ENCODE peak calls at places on chromosomes 16 and 17, in eight cellular contexts. B is neural progenitor cell, P is H7, U is breast epithelium, W is H1, N is HCT116, L is GM23248, G is AG04449. Z is an unnamed sample.

GRCh38 chr16:10871157-10871991 is 5.6 kb upstream of the CIITA start:
- DNase-seq in G (peak; percentile 62), N (peak; percentile 41), W (no peak), B (no peak), P (no peak), L (peak; percentile 94), U (peak; percentile 69), Z (no peak)

GRCh38 chr17:69581061-69581955 is 166.8 kb downstream of the MAP2K6 start:
- DNase-seq in B (no peak), G (no peak), W (no peak), P (no peak), N (no peak), U (no peak), L (no peak), Z (no peak)

GRCh38 chr16:13995194-13995593 is 75.2 kb downstream of the ERCC4 start:
- DNase-seq in B (no peak), L (no peak), P (no peak), U (no peak), W (no peak), N (no peak), G (no peak), Z (no peak)

GRCh38 chr17:81039854-81040758 is 5.2 kb downstream of the BAIAP2 start:
- DNase-seq in L (peak; percentile 84), G (no peak), N (no peak), W (no peak), U (no peak), P (no peak), B (no peak), Z (peak; percentile 57)

GRCh38 chr17:70820276-70820675 is 650.9 kb downstream of the KCNJ2 start:
- DNase-seq in P (no peak), W (no peak), B (no peak), U (no peak), L (peak; percentile 51), G (no peak), N (no peak), Z (no peak)

GRCh38 chr17:8150194-8151119 is 1.7 kb downstream of the PER1 start:
- DNase-seq in W (no peak), N (no peak), B (no peak), G (no peak), U (no peak), L (no peak), P (peak; percentile 28), Z (no peak)

GRCh38 chr16:46972429-46972970 is 974 bp downstream of the DNAJA2 start:
- DNase-seq in N (no peak), P (peak; percentile 85), W (no peak), U (no peak), L (peak; percentile 59), B (no peak), G (no peak), Z (no peak)

GRCh38 chr17:76085066-76085730 is 6.2 kb downstream of the ZACN start:
- DNase-seq in B (no peak), G (no peak), W (no peak), P (peak; percentile 44), N (no peak), L (no peak), U (no peak), Z (no peak)

GRCh38 chr16:5551909-5552308 is 454.3 kb upstream of the EEF2KMT start:
- DNase-seq in L (no peak), P (no peak), N (no peak), W (no peak), U (no peak), B (no peak), G (no peak), Z (no peak)

GRCh38 chr17:75338335-75338734 is 49.1 kb upstream of the SLC25A19 start:
- DNase-seq in P (no peak), U (no peak), B (no peak), L (peak; percentile 57), W (no peak), N (no peak), G (no peak), Z (no peak)

GRCh38 chr17:11369570-11369969 is 128.6 kb downstream of the SHISA6 start:
- DNase-seq in B (no peak), N (no peak), U (no peak), L (no peak), G (no peak), W (no peak), P (no peak), Z (no peak)

GRCh38 chr17:80283116-80283852 is 22.6 kb downstream of the RNF213 start:
- DNase-seq in L (no peak), P (peak; percentile 75), U (no peak), N (no peak), W (no peak), G (no peak), B (no peak), Z (peak; percentile 65)

GRCh38 chr16:51577621-51578303 is 426.7 kb upstream of the SALL1 start:
- DNase-seq in W (no peak), B (peak; percentile 13), L (peak; percentile 81), U (no peak), P (no peak), G (no peak), N (no peak), Z (no peak)

GRCh38 chr17:66422181-66422580 is 119.8 kb downstream of the PRKCA start:
- DNase-seq in G (no peak), N (no peak), W (no peak), U (no peak), P (no peak), L (peak; percentile 69), B (no peak), Z (no peak)

GRCh38 chr17:59505610-59506276 is 59.7 kb upstream of the DHX40 start:
- DNase-seq in B (no peak), N (no peak), L (peak; percentile 47), P (no peak), U (no peak), W (no peak), G (no peak), Z (no peak)

GRCh38 chr17:41629826-41630670 is 5.7 kb upstream of the KRT17 start:
- DNase-seq in U (no peak), G (no peak), P (no peak), W (no peak), B (no peak), N (no peak), L (no peak), Z (no peak)

GRCh38 chr17:72336804-72337070 is 215.9 kb downstream of the SOX9 start:
- DNase-seq in L (no peak), G (no peak), U (no peak), P (no peak), N (no peak), B (no peak), W (no peak), Z (no peak)

GRCh38 chr17:29753845-29754439 is 131.2 kb upstream of the CORO6 start:
- DNase-seq in L (no peak), U (no peak), P (no peak), W (no peak), B (no peak), G (no peak), N (no peak), Z (no peak)

GRCh38 chr17:3038941-3039340 is 24.5 kb downstream of the OR1D5 start:
- DNase-seq in U (no peak), N (no peak), P (no peak), L (no peak), B (no peak), G (no peak), W (no peak), Z (no peak)

GRCh38 chr17:28950017-28950751 is 1.1 kb downstream of the PHF12 start:
- DNase-seq in W (peak; percentile 73), G (no peak), L (peak; percentile 61), P (peak; percentile 78), U (peak; percentile 66), N (no peak), B (peak; percentile 76), Z (peak; percentile 44)

GRCh38 chr16:66507731-66508239 is 42.1 kb downstream of the TK2 start:
- DNase-seq in L (no peak), N (no peak), P (no peak), U (no peak), B (no peak), G (no peak), W (no peak), Z (no peak)

DNA sequence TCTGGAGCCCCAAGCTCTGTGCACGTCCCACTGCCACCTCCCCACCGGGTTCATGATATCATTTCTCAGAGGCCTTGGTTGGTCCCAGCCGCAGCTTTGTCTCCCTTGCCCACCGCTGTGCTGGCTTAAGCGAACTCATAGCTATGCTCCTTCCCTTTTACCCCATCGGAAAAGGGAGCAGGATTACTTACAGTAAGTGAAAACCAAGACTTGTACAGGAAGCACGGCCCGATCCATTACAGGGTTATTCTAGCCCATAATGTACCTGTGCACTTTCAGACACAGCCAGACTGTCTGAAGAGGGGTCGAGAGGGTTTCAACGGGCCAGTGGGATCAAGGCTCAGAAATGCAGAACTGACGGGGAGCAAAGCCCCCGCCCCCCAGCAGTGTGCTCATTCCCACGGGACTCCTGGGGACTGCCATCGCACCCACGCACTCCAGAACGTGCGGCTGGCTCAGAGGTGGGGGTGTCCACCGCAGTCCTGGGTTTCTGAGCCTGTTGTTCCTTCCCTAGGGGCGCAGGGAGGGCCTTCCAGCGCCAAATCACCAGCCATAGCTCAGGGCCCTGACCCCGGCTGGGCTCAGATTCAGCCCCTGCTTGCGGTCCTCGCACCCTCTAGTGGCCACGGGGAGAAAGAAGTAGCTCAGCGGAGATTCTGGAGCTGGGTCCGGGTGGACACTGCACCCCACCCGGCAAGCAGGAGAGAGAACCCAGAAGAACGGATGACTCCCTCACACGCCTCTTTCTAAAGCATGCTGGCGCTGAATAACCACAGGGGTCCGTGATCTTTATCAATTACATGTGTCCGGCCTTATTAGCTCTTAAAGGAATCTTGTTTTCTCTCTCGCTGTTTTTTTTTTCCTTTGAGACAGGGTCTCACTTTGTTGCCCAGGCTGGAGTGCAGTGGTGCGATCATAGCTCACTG is 44.9 kb upstream of the USP7 start:
- DNase-seq in G (no peak), W (peak; percentile 93), P (peak; percentile 95), B (peak; percentile 89), U (peak; percentile 69), N (no peak), L (peak; percentile 85), Z (peak; percentile 88)
- H3K4me3 ChIP-seq in G (peak overlapping the region; percentile 30), W (no peak overlapping the region), P (no peak overlapping the region), B (no peak overlapping the region), U (peak overlapping the region; percentile 15), N (no peak overlapping the region), L (peak overlapping the region; percentile 63), Z (peak overlapping the region; percentile 36)

DNA sequence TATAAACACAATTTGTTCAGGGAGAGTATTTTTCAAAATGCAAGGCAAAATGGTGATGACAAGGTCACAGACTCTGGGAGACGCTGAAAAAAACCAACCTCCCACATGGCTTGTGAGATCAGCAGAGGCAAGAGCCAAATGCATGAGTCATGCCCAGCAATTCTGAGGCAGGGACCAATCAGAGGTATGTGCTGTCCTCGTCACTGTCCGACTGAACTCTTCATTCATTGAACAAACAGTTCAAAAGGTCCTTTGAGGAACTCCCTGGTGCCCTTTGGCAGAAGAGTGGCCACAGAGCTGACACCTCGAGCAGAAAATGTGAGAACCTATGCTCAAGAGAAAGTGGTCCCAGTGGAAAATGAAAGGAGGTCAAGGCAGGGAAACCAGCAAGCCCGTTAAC is 51.0 kb downstream of the CDH11 start:
- DNase-seq in W (no peak), L (peak; percentile 98), N (no peak), B (no peak), U (peak; percentile 53), P (no peak), G (peak; percentile 89), Z (peak; percentile 68)
- H3K4me3 ChIP-seq in W (no peak overlapping the region), L (peak overlapping the region; percentile 22), N (no peak overlapping the region), B (no peak overlapping the region), U (no peak overlapping the region), P (no peak overlapping the region), G (no peak overlapping the region), Z (no peak overlapping the region)

GRCh38 chr17:79211061-79211770 is 136.6 kb downstream of the ENGASE start:
- DNase-seq in W (peak; percentile 45), P (peak; percentile 68), G (no peak), U (no peak), L (no peak), N (no peak), B (no peak), Z (no peak)
- H3K4me3 ChIP-seq in W (no peak overlapping the region), P (no peak overlapping the region), G (no peak overlapping the region), U (no peak overlapping the region), L (no peak overlapping the region), N (no peak overlapping the region), B (no peak overlapping the region), Z (no peak overlapping the region)

GRCh38 chr16:29809031-29809747 is 2.8 kb upstream of the PRRT2 start:
- DNase-seq in G (no peak), L (no peak), N (no peak), P (no peak), B (no peak), U (no peak), W (no peak), Z (no peak)
- H3K4me3 ChIP-seq in G (peak overlapping the region; percentile 72), L (peak overlapping the region; percentile 80), N (peak overlapping the region; percentile 50), P (no peak overlapping the region), B (peak overlapping the region; percentile 72), U (no peak overlapping the region), W (peak overlapping the region; percentile 27), Z (peak overlapping the region; percentile 80)